ENCODE peak calls at places on chromosomes 16 and 17, in eight cellular contexts. C is NCI-H1092 treated with DMSO at 0.1 percent for 48 hours, D is left colon, O is naive B cell, Q is fibroblast of lung, B is GF-D8, I is HCT116, L is fibroblast of mammary gland. Z is an unnamed sample.
A peak's percentile ranks its signal among the peaks of the same experiment; 100 is the strongest.

GRCh38 chr16:3767333-3767977 is 50.1 kb upstream of the TRAP1 start:
- DNase-seq in C (no peak), L (no peak), B (no peak), Q (no peak), O (peak; percentile 9), I (no peak), D (no peak), Z (no peak)

GRCh38 chr17:59827721-59828477 is 64.8 kb downstream of the TUBD1 start:
- DNase-seq in B (no peak), D (no peak), L (no peak), C (no peak), I (no peak), Q (no peak), O (no peak), Z (no peak)

GRCh38 chr16:54284319-54284930 is 2.2 kb downstream of the IRX3 start:
- DNase-seq in L (no peak), O (no peak), Q (no peak), D (no peak), I (no peak), B (no peak), C (peak; percentile 32), Z (no peak)

GRCh38 chr17:49527927-49528651 is 33.0 kb downstream of the NGFR start:
- DNase-seq in Q (no peak), L (no peak), I (no peak), B (no peak), O (no peak), D (no peak), C (no peak), Z (no peak)

GRCh38 chr16:14187517-14188338 is 116.6 kb downstream of the MRTFB start:
- DNase-seq in I (no peak), O (no peak), D (no peak), C (peak; percentile 36), B (no peak), Q (no peak), L (no peak), Z (no peak)

GRCh38 chr16:89691231-89691985 is 4.9 kb downstream of the CDK10 start:
- DNase-seq in C (no peak), B (no peak), O (no peak), I (no peak), D (no peak), Q (no peak), L (no peak), Z (no peak)

GRCh38 chr17:68290268-68290954 is 516 bp downstream of the SLC16A6 start:
- DNase-seq in I (no peak), L (no peak), B (peak; percentile 34), D (no peak), C (peak; percentile 30), Q (no peak), O (peak; percentile 54), Z (peak; percentile 29)

GRCh38 chr17:35605753-35606152 is 18.6 kb downstream of the AP2B1 start:
- DNase-seq in O (no peak), B (no peak), L (peak; percentile 76), C (no peak), I (no peak), D (no peak), Q (no peak), Z (no peak)

GRCh38 chr17:33520404-33521032 is 227.4 kb upstream of the ASIC2 start:
- DNase-seq in I (no peak), Q (peak; percentile 12), D (no peak), B (no peak), L (peak; percentile 26), C (peak; percentile 16), O (no peak), Z (peak; percentile 67)

GRCh38 chr17:9628509-9628908 is 16.8 kb upstream of the USP43 start:
- DNase-seq in Q (no peak), O (no peak), D (peak; percentile 65), B (no peak), I (peak; percentile 8), L (no peak), C (no peak), Z (no peak)

GRCh38 chr17:16150251-16150859 is 65.0 kb downstream of the NCOR1 start:
- DNase-seq in O (no peak), L (peak; percentile 49), I (peak; percentile 6), D (no peak), B (no peak), C (no peak), Q (peak; percentile 61), Z (peak; percentile 67)

GRCh38 chr17:35713069-35713728 is 18.2 kb upstream of the RASL10B start:
- DNase-seq in D (no peak), L (peak; percentile 96), Q (peak; percentile 80), B (no peak), C (no peak), O (no peak), I (no peak), Z (peak; percentile 39)

GRCh38 chr16:24113115-24113745 is 142.9 kb upstream of the CACNG3 start:
- DNase-seq in O (no peak), L (no peak), Q (no peak), I (no peak), B (no peak), D (no peak), C (no peak), Z (no peak)

Z was measured in lung microvascular endothelial cell.